ENCODE peak calls at places on chromosome 6, in nine cellular contexts. R is ovary, J is stomach, G is sigmoid colon, B is transverse colon, U is esophagus muscularis mucosa, I is H1, A is A549, D is upper lobe of left lung. Y is an unnamed sample.
A peak's percentile ranks its signal among the peaks of the same experiment; 100 is the strongest.

GRCh38 chr6:150322452-150322851 is 46.4 kb upstream of the IYD start:
- DNase-seq in R (no peak), J (no peak), G (no peak), B (no peak), U (no peak), I (no peak), A (no peak), D (no peak), Y (no peak)

GRCh38 chr6:133241901-133242760 is 974 bp downstream of the EYA4 start:
- DNase-seq in R (no peak), J (no peak), G (peak; percentile 62), B (no peak), U (no peak), I (no peak), A (no peak), D (peak; percentile 83), Y (peak; percentile 10)

GRCh38 chr6:123295181-123295580 is 299.1 kb downstream of the CLVS2 start:
- DNase-seq in R (no peak), J (no peak), G (no peak), B (no peak), U (no peak), I (no peak), A (no peak), D (no peak), Y (no peak)

GRCh38 chr6:53290547-53291510 is 57.9 kb downstream of the ELOVL5 start:
- DNase-seq in R (no peak), J (no peak), G (no peak), B (no peak), U (no peak), I (no peak), A (no peak), D (no peak), Y (no peak)

GRCh38 chr6:159989882-159990480 is 21.1 kb downstream of the IGF2R start:
- DNase-seq in R (no peak), J (no peak), G (no peak), B (no peak), U (no peak), I (no peak), A (no peak), D (no peak), Y (no peak)

GRCh38 chr6:34230653-34231351 is 5.9 kb upstream of the HMGA1 start:
- DNase-seq in R (peak; percentile 8), J (no peak), G (no peak), B (no peak), U (no peak), I (no peak), A (no peak), D (no peak), Y (no peak)

GRCh38 chr6:17472653-17473183 is 79.3 kb downstream of the CAP2 start:
- DNase-seq in R (no peak), J (no peak), G (no peak), B (no peak), U (no peak), I (no peak), A (no peak), D (no peak), Y (no peak)

GRCh38 chr6:51995214-51995735 is 92.1 kb downstream of the PKHD1 start:
- DNase-seq in R (no peak), J (no peak), G (no peak), B (no peak), U (no peak), I (no peak), A (no peak), D (no peak), Y (no peak)

GRCh38 chr6:52133326-52133725 is 45.9 kb upstream of the PKHD1 start:
- DNase-seq in R (no peak), J (no peak), G (no peak), B (no peak), U (no peak), I (no peak), A (no peak), D (no peak), Y (no peak)

GRCh38 chr6:113591896-113592827 is 265.0 kb upstream of the MARCKS start:
- DNase-seq in R (no peak), J (no peak), G (no peak), B (peak; percentile 49), U (no peak), I (no peak), A (no peak), D (no peak), Y (no peak)

GRCh38 chr6:72461144-72461543 is 160.7 kb upstream of the KCNQ5 start:
- DNase-seq in R (no peak), J (no peak), G (no peak), B (no peak), U (no peak), I (no peak), A (no peak), D (no peak), Y (no peak)

GRCh38 chr6:31815025-31815838 is at the start of the genes HSPA1A and HSPA1L:
- DNase-seq in R (peak; percentile 96), J (peak; percentile 95), G (peak; percentile 99), B (peak; percentile 96), U (peak; percentile 99), I (peak; percentile 93), A (peak; percentile 93), D (peak; percentile 90), Y (peak; percentile 94)

GRCh38 chr6:143187173-143187908 is 126.7 kb downstream of the AIG1 start:
- DNase-seq in R (no peak), J (no peak), G (no peak), B (no peak), U (no peak), I (no peak), A (no peak), D (no peak), Y (no peak)

GRCh38 chr6:97102152-97102790 is 177.7 kb downstream of the KLHL32 start:
- DNase-seq in R (no peak), J (no peak), G (no peak), B (no peak), U (no peak), I (no peak), A (no peak), D (no peak), Y (no peak)

GRCh38 chr6:48664850-48665249 is 553.9 kb upstream of the PTCHD4 start:
- DNase-seq in R (no peak), J (no peak), G (no peak), B (no peak), U (no peak), I (no peak), A (no peak), D (no peak), Y (no peak)

DNA sequence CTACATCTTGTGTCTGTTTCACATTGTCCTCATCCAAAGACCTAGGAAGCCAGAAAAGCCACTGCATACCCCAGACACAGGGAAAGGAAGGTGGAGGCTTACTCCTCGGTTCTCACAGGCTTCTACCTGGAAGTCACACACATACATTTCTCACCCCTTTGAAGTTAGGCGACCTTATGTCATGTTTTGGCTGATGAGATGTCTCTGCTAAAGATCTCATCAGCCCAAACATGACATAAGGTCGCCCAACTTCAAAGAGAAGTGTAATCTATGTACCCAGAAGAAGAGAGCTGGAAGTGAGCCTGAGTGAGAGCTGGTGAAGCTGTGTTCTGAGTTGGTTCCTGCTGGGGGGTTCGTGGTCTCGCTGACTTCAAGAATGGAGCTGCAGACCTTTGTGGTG is 47.5 kb upstream of the SLC22A23 start:
- DNase-seq in R (no peak), J (no peak), G (no peak), B (no peak), U (no peak), I (no peak), A (no peak), D (no peak), Y (no peak)
- TF ChIP-seq EP300 in R (no peak), J (no peak), G (no peak), B (no peak), U (no peak), I (no peak), A (no peak), D (no peak), Y (no peak)

GRCh38 chr6:44053760-44054556 is 73.3 kb downstream of the MRPL14 start:
- DNase-seq in R (no peak), J (no peak), G (no peak), B (no peak), U (no peak), I (no peak), A (no peak), D (no peak), Y (no peak)

GRCh38 chr6:44053106-44053756 is 74.0 kb downstream of the MRPL14 start:
- DNase-seq in R (no peak), J (no peak), G (no peak), B (no peak), U (no peak), I (no peak), A (no peak), D (peak; percentile 40), Y (no peak)

GRCh38 chr6:44051516-44051915 is 75.7 kb downstream of the MRPL14 start:
- DNase-seq in R (no peak), J (no peak), G (no peak), B (no peak), U (no peak), I (no peak), A (no peak), D (peak; percentile 26), Y (no peak)

GRCh38 chr6:44050872-44051421 is 76.3 kb downstream of the MRPL14 start:
- DNase-seq in R (no peak), J (no peak), G (no peak), B (peak; percentile 8), U (no peak), I (no peak), A (no peak), D (no peak), Y (no peak)

GRCh38 chr6:44052419-44053011 is 74.7 kb downstream of the MRPL14 start:
- DNase-seq in R (no peak), J (no peak), G (peak; percentile 78), B (no peak), U (no peak), I (no peak), A (no peak), D (no peak), Y (no peak)
- TF ChIP-seq POLR2A in R (no peak), J (no peak), G (no peak), B (no peak), U (no peak), I (no peak), A (no peak), D (no peak), Y (no peak)

GRCh38 chr6:82385546-82385945 is 21.9 kb downstream of the TPBG start:
- DNase-seq in R (no peak), J (no peak), G (no peak), B (no peak), U (no peak), I (no peak), A (no peak), D (no peak), Y (no peak)
- H3K27ac ChIP-seq in R (no peak overlapping the region), J (no peak overlapping the region), G (no peak overlapping the region), B (no peak overlapping the region), U (peak overlapping the region; percentile 75), I (no peak overlapping the region), A (no peak overlapping the region), D (no peak overlapping the region), Y (no peak overlapping the region)

DNA sequence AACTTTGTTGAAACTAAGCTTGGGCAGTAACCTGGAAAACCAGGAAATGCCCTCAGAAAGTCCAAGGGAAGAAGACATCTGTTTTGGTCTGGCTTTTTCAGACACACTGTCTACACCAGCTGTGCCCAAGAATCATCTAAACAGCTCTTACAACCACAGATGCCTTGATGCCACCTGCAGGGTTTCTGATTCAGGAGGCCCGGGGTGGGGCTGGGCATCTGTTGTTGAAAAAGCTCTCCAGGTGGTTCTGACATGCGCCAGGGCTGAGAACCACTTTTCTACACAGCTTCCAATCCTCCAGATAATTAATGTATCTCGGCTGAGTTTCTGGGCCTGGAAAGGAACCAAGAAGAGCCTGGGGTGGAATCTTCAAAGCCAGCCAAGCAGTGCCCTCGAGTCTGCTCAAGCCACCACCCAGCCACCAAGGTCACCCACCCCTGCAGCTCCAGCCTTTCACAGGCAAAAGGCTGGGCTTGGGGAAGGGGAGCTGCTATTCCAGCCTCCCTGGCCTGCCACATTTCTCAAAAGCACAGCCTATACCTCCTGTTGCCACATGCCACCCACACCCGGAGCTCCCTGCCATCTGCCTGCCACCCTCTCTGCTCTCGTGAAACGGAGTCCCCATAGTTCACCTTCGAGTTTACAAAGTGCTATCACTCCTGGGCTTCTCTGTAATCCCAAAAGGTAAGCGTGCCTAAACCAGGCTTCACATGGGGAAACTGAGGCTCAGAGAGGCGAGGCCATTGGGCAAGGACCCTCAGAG is 9.4 kb downstream of the MDGA1 start:
- DNase-seq in R (no peak), J (no peak), G (no peak), B (no peak), U (no peak), I (no peak), A (no peak), D (no peak), Y (no peak)
- TF ChIP-seq EP300 in R (no peak), J (no peak), G (no peak), B (no peak), U (no peak), I (no peak), A (no peak), D (no peak), Y (no peak)

Y was measured in tibial nerve.